ENCODE peak calls at places on chromosomes 1 and 21, in ten cellular contexts. H is pancreas, O is body of pancreas, A is Caco-2, P is colonic mucosa, W is psoas muscle, J is osteoblast, K is WERI-Rb-1, Q is kidney, B is heart left ventricle. S is an unnamed sample. For H3K36me3, the result is how much of the 10 kb centered on the place peaks cover.

GRCh38 chr1:112325504-112325903 is 70.5 kb upstream of the CTTNBP2NL start:
- DNase-seq in H (no peak), O (no peak), A (no peak), P (no peak), W (no peak), J (peak), K (no peak), Q (no peak), B (peak), S (no peak)

GRCh38 chr1:99533909-99534907 is 111.7 kb upstream of the PALMD start:
- DNase-seq in H (no peak), O (no peak), A (no peak), P (no peak), W (no peak), J (no peak), K (no peak), Q (no peak), B (no peak), S (no peak)

GRCh38 chr21:38359835-38360234 is 103.0 kb downstream of the KCNJ15 start:
- DNase-seq in H (no peak), O (no peak), A (no peak), P (no peak), W (no peak), J (peak), K (no peak), Q (no peak), B (no peak), S (no peak)

GRCh38 chr1:30760596-30761311 is 3.2 kb upstream of the LAPTM5 start:
- DNase-seq in H (peak), O (no peak), A (no peak), P (no peak), W (no peak), J (peak), K (no peak), Q (peak), B (no peak), S (no peak)

GRCh38 chr1:235011599-235012435 is 116.8 kb downstream of the TOMM20 start:
- DNase-seq in H (no peak), O (no peak), A (no peak), P (peak), W (peak), J (peak), K (peak), Q (peak), B (peak), S (no peak)

GRCh38 chr1:2866415-2867086 is 65.1 kb upstream of the TTC34 start:
- DNase-seq in H (peak), O (no peak), A (no peak), P (no peak), W (peak), J (no peak), K (peak), Q (peak), B (no peak), S (no peak)

GRCh38 chr1:110243146-110243545 is 33.0 kb downstream of the KCNC4 start:
- DNase-seq in H (no peak), O (no peak), A (no peak), P (no peak), W (no peak), J (no peak), K (no peak), Q (no peak), B (no peak), S (no peak)

GRCh38 chr21:15601390-15601789 is 128.4 kb upstream of the USP25 start:
- DNase-seq in H (no peak), O (no peak), A (no peak), P (no peak), W (no peak), J (no peak), K (no peak), Q (no peak), B (no peak), S (no peak)

GRCh38 chr1:59653968-59654367 is 160.8 kb upstream of the HOOK1 start:
- DNase-seq in H (no peak), O (no peak), A (no peak), P (no peak), W (no peak), J (no peak), K (no peak), Q (no peak), B (no peak), S (no peak)

GRCh38 chr21:36854391-36854790 is 112.1 kb downstream of the HLCS start:
- DNase-seq in H (no peak), O (peak), A (no peak), P (peak), W (no peak), J (no peak), K (peak), Q (no peak), B (peak), S (no peak)

GRCh38 chr1:61076728-61077675 is 5.4 kb upstream of the NFIA start:
- DNase-seq in H (peak), O (peak), A (peak), P (peak), W (peak), J (peak), K (no peak), Q (peak), B (peak), S (peak)

GRCh38 chr1:21278208-21278861 is 11.9 kb downstream of the ECE1 start:
- DNase-seq in H (peak), O (no peak), A (no peak), P (no peak), W (no peak), J (peak), K (peak), Q (no peak), B (peak), S (no peak)

GRCh38 chr21:42385619-42386018 is 10.2 kb downstream of the TMPRSS3 start:
- DNase-seq in H (no peak), O (no peak), A (peak), P (no peak), W (no peak), J (no peak), K (no peak), Q (peak), B (no peak), S (no peak)

GRCh38 chr1:54989968-54990810 is 8.5 kb upstream of the BSND start:
- DNase-seq in H (peak), O (no peak), A (no peak), P (no peak), W (no peak), J (peak), K (no peak), Q (peak), B (peak), S (no peak)

GRCh38 chr1:166900987-166901386 is 24.9 kb upstream of the TADA1 start:
- DNase-seq in H (no peak), O (no peak), A (no peak), P (no peak), W (no peak), J (no peak), K (no peak), Q (no peak), B (no peak), S (no peak)

GRCh38 chr1:239982762-239983161 is 108.9 kb upstream of the FMN2 start:
- DNase-seq in H (no peak), O (no peak), A (no peak), P (no peak), W (no peak), J (no peak), K (no peak), Q (no peak), B (no peak), S (no peak)

GRCh38 chr1:178168535-178168934 is 74.6 kb downstream of the RASAL2 start:
- DNase-seq in H (no peak), O (no peak), A (no peak), P (no peak), W (no peak), J (peak), K (no peak), Q (no peak), B (no peak), S (no peak)

GRCh38 chr1:188988589-188988988 is 1489.1 kb downstream of the BRINP3 start:
- DNase-seq in H (no peak), O (no peak), A (no peak), P (no peak), W (no peak), J (no peak), K (no peak), Q (no peak), B (no peak), S (no peak)

GRCh38 chr1:99726818-99727217 is 39.6 kb downstream of the FRRS1 start:
- DNase-seq in H (no peak), O (no peak), A (no peak), P (no peak), W (no peak), J (no peak), K (no peak), Q (no peak), B (no peak), S (no peak)

GRCh38 chr1:42335050-42335808 is at the start of gene FOXJ3:
- DNase-seq in H (peak), O (peak), A (peak), P (peak), W (peak), J (peak), K (peak), Q (peak), B (peak), S (peak)

GRCh38 chr1:64476251-64476952 is 6.5 kb downstream of the CACHD1 start:
- DNase-seq in H (no peak), O (no peak), A (no peak), P (no peak), W (no peak), J (peak), K (no peak), Q (no peak), B (no peak), S (no peak)

GRCh38 chr1:215479567-215479966 is 87.5 kb upstream of the KCTD3 start:
- DNase-seq in H (no peak), O (no peak), A (no peak), P (no peak), W (no peak), J (no peak), K (no peak), Q (no peak), B (no peak), S (no peak)

GRCh38 chr1:75985827-75986226 is 53.6 kb upstream of the ASB17 start:
- DNase-seq in H (no peak), O (no peak), A (no peak), P (no peak), W (no peak), J (peak), K (no peak), Q (no peak), B (no peak), S (no peak)

GRCh38 chr1:109274533-109275476 is 8.1 kb downstream of the PSRC1 start:
- DNase-seq in H (peak), O (peak), A (peak), P (peak), W (no peak), J (peak), K (no peak), Q (peak), B (no peak), S (peak)

GRCh38 chr1:12472798-12473551 is 145.0 kb downstream of the DHRS3 start:
- DNase-seq in H (no peak), O (no peak), A (no peak), P (no peak), W (no peak), J (no peak), K (no peak), Q (no peak), B (peak), S (no peak)

GRCh38 chr1:27071049-27071416 is 58.4 kb upstream of the TENT5B start:
- DNase-seq in H (no peak), O (no peak), A (no peak), P (no peak), W (no peak), J (peak), K (peak), Q (peak), B (peak), S (no peak)

GRCh38 chr1:178958491-178958890 is 67.2 kb upstream of the FAM20B start:
- DNase-seq in H (no peak), O (no peak), A (no peak), P (no peak), W (no peak), J (no peak), K (no peak), Q (no peak), B (no peak), S (no peak)

GRCh38 chr1:110060034-110060661 is 10.3 kb downstream of the ALX3 start:
- DNase-seq in H (no peak), O (peak), A (no peak), P (peak), W (peak), J (no peak), K (peak), Q (no peak), B (no peak), S (no peak)

GRCh38 chr1:161792740-161793139 is 26.6 kb downstream of the ATF6 start:
- DNase-seq in H (no peak), O (no peak), A (no peak), P (no peak), W (no peak), J (no peak), K (no peak), Q (no peak), B (no peak), S (no peak)

GRCh38 chr1:155166373-155167165 is 6.5 kb downstream of the KRTCAP2 start:
- DNase-seq in H (peak), O (no peak), A (no peak), P (peak), W (peak), J (peak), K (peak), Q (peak), B (peak), S (peak)

DNA sequence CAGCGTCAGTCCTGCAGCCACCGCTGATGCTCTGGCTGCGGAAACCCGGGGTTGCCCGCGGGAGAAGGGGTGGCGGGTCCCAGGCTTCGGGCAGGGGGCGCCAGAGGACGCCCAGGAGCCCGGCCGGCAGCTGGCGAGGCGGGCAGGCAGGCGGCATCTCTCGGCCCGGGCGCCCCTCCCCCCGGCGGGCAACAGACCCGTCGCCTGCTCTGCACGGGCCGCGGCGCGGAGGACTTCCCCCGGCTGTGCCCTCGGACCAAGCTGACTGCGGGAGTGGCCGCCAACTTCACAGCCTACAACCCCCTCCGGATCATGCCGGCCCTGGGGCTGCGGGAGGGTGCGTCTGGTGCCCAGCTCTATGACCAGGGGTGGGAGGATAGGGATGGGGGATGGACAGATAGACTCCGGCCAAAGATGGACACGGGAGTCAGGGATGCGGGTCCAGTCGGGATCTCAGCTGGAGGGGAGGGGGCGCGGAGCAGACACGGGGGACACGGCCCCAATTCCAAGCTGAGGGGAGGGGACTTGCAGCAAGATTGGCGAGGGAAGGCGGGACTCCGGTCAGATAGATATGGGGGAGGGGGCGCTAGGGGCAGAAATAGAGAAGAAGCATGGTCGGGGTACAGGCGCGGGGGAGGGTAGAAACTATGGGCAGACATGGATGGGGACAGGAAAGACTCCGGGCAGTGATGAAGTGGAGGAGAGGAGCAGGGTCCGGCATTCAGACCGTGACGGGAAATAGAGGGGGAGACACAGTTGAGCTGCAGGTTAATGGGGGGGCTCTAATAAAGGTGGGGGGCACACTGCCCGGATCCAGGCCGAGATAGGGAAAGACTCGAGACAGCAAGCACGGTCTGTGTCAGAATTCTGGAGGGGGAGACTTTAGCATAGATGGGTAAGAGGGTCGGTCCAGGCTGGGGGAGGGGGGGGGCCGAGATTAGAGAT is 1.1 kb downstream of the ADGRB2 start:
- DNase-seq in H (peak), O (peak), A (no peak), P (peak), W (peak), J (peak), K (peak), Q (peak), B (peak), S (peak)
- TF ChIP-seq CTCF in H (peak), O (peak), A (peak), P (peak), W (peak), J (peak), K (peak), Q (peak), B (peak), S (peak)

GRCh38 chr1:87336623-87337067 is 8.0 kb downstream of the LMO4 start:
- DNase-seq in H (no peak), O (no peak), A (no peak), P (no peak), W (no peak), J (peak), K (no peak), Q (no peak), B (no peak), S (no peak)
- H3K4me3 ChIP-seq in H (no peak), O (no peak), A (no peak), P (no peak), W (peak), J (peak), K (peak), Q (peak), B (peak), S (peak)

GRCh38 chr1:15727424-15727823 is 8.6 kb upstream of the SLC25A34 start:
- DNase-seq in H (no peak), O (no peak), A (no peak), P (no peak), W (peak), J (peak), K (peak), Q (no peak), B (peak), S (peak)
- H3K36me3 ChIP-seq in H (under half), O (under half), A (under half), P (under half), W (under half), J (half or more), K (half or more), Q (under half), B (under half), S (under half)

GRCh38 chr1:79848316-79848715 is 841.8 kb upstream of the ADGRL4 start:
- DNase-seq in H (no peak), O (no peak), A (no peak), P (no peak), W (no peak), J (no peak), K (no peak), Q (no peak), B (no peak), S (no peak)

GRCh38 chr1:79849388-79849787 is 842.9 kb upstream of the ADGRL4 start:
- DNase-seq in H (no peak), O (no peak), A (no peak), P (no peak), W (no peak), J (no peak), K (no peak), Q (no peak), B (no peak), S (no peak)

GRCh38 chr1:79847715-79848114 is 841.2 kb upstream of the ADGRL4 start:
- DNase-seq in H (no peak), O (no peak), A (no peak), P (no peak), W (no peak), J (no peak), K (no peak), Q (no peak), B (peak), S (no peak)

GRCh38 chr1:79852004-79852403 is 845.5 kb upstream of the ADGRL4 start:
- DNase-seq in H (no peak), O (no peak), A (peak), P (no peak), W (no peak), J (no peak), K (no peak), Q (no peak), B (no peak), S (no peak)
- TF ChIP-seq CTCF in H (no peak), O (no peak), A (peak), P (no peak), W (no peak), J (no peak), K (no peak), Q (no peak), B (no peak), S (no peak)

DNA sequence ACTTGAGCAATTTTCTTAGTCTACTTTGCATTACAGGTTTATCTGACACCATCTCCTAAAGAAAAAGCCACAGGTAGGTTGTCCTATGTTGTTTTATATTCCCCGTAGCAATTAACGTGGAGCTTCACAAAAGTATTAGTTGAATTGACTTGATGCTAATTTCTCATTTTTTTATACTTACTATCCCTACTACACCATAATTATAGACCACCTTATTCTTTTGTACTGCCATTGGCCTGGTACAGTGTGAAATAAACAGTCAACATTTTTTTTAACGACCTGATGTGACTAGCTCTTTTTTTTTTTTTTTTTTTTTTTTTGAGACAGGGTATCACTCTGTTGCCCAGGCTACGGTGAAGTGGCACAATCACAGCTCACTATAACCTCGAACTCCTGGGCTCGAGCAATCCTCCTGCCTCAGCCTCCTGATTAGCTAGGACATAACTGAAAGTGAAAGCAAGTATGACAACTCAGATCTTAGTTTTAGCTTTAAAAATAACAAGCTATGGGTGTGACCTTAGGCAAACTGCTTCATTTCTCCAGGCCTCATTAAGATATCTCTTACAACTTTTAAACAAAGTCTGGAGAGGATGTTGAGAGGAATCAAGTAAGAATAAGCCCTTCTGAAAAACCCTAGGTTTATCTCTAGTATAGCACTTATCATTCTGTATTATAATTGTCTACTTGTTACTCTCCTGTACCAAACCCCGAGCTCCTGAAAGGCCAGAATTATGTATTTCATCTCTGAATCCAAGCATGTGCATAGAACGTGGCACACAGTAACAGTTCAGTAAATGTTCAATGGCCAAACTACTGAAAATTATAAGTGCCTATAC is 49.5 kb downstream of the LUZP1 start:
- DNase-seq in H (no peak), O (no peak), A (no peak), P (no peak), W (no peak), J (peak), K (no peak), Q (no peak), B (no peak), S (no peak)
- H3K4me3 ChIP-seq in H (no peak), O (no peak), A (no peak), P (no peak), W (peak), J (peak), K (no peak), Q (no peak), B (peak), S (no peak)

DNA sequence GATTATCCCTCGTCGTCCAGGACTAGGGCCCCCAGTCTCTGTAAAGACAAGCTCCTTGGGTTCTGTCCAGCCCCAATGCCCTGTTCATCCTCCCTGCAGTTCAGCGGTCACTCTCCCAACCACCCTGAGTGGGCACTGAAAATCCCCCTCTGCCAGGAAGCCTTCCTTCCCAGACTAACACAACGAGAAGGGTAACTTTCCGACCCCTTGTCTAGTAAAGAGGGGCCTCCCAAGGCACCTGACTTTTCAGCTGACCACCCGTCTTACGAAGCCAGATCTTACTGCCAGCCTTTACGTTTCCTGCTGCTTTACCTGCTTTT is 13.4 kb downstream of the TMEM9 start:
- DNase-seq in H (no peak), O (no peak), A (peak), P (no peak), W (no peak), J (no peak), K (no peak), Q (no peak), B (no peak), S (peak)
- H3K36me3 ChIP-seq in H (under half), O (under half), A (under half), P (under half), W (under half), J (under half), K (half or more), Q (under half), B (under half), S (under half)